ENCODE peak calls at places on chromosome 10, in ten cellular contexts. R, A, F, Q, U, H, P, B, E and K are unnamed samples.

GRCh38 chr10:113770346-113770745 is 18.9 kb downstream of the PLEKHS1 start:
- DNase-seq in R (no peak), Q (no peak), E (no peak), A (no peak), P (no peak), B (no peak), F (no peak), U (no peak), H (no peak), K (no peak)

GRCh38 chr10:78981257-78981969 is 87.4 kb upstream of the ZMIZ1 start:
- DNase-seq in Q (no peak), B (no peak), A (no peak), E (no peak), F (no peak), H (no peak), P (no peak), R (no peak), U (no peak), K (no peak)

GRCh38 chr10:24716295-24716694 is 7.4 kb downstream of the ARHGAP21 start:
- DNase-seq in B (no peak), P (no peak), U (no peak), A (no peak), E (no peak), Q (no peak), F (no peak), H (no peak), R (no peak), K (no peak)

GRCh38 chr10:99958287-99958686 is 51.5 kb downstream of the DNMBP start:
- DNase-seq in U (no peak), P (no peak), A (no peak), B (no peak), F (no peak), H (no peak), E (no peak), Q (no peak), R (no peak), K (no peak)

GRCh38 chr10:51269816-51270215 is 195.5 kb downstream of the PRKG1 start:
- DNase-seq in R (no peak), F (no peak), E (no peak), B (no peak), U (no peak), A (no peak), P (no peak), H (no peak), Q (no peak), K (no peak)

GRCh38 chr10:31299119-31299518 is 19.9 kb upstream of the ZEB1 start:
- DNase-seq in A (no peak), Q (no peak), B (no peak), H (no peak), U (no peak), R (no peak), E (no peak), P (no peak), F (no peak), K (no peak)

GRCh38 chr10:74418285-74418872 is 267.4 kb downstream of the ADK start:
- DNase-seq in E (no peak), P (no peak), B (no peak), Q (no peak), R (peak; percentile 12), A (no peak), H (no peak), U (no peak), F (no peak), K (no peak)

GRCh38 chr10:33365871-33366411 is 31.5 kb upstream of the NRP1 start:
- DNase-seq in R (no peak), Q (no peak), E (no peak), P (no peak), A (no peak), B (no peak), H (no peak), U (no peak), F (no peak), K (no peak)

GRCh38 chr10:123558651-123559050 is 107.5 kb upstream of the GPR26 start:
- DNase-seq in A (no peak), F (no peak), P (no peak), Q (no peak), U (no peak), H (no peak), E (no peak), R (no peak), B (no peak), K (peak; percentile 61)

GRCh38 chr10:14016011-14016536 is 314.6 kb downstream of the FRMD4A start:
- DNase-seq in E (no peak), F (no peak), R (no peak), U (no peak), P (no peak), B (no peak), A (no peak), H (no peak), Q (no peak), K (no peak)

GRCh38 chr10:132397036-132397541 is at the start of gene PWWP2B:
- DNase-seq in B (peak; percentile 47), Q (peak; percentile 62), P (peak; percentile 58), H (peak; percentile 87), F (peak; percentile 94), R (no peak), A (peak; percentile 32), U (peak; percentile 64), E (no peak), K (no peak)

GRCh38 chr10:43573250-43574034 is 974 bp downstream of the ZNF239 start:
- DNase-seq in U (no peak), F (no peak), R (no peak), H (no peak), P (no peak), Q (no peak), E (no peak), A (no peak), B (no peak), K (no peak)

GRCh38 chr10:125102821-125103220 is 57.5 kb downstream of the CTBP2 start:
- DNase-seq in R (no peak), P (no peak), A (no peak), Q (no peak), H (peak; percentile 43), B (no peak), U (no peak), F (peak; percentile 56), E (no peak), K (peak; percentile 32)

GRCh38 chr10:69160809-69161225 is 19.2 kb upstream of the SUPV3L1 start:
- DNase-seq in H (no peak), E (no peak), B (no peak), Q (no peak), P (no peak), R (no peak), U (no peak), A (no peak), F (no peak), K (no peak)

GRCh38 chr10:112151640-112152039 is 31.9 kb downstream of the GPAM start:
- DNase-seq in Q (no peak), B (no peak), F (no peak), P (no peak), U (no peak), A (no peak), H (no peak), E (no peak), R (no peak), K (no peak)

GRCh38 chr10:112271982-112272381 is 11.2 kb upstream of the TECTB start:
- DNase-seq in Q (no peak), A (no peak), P (no peak), U (no peak), B (no peak), E (no peak), F (no peak), H (no peak), R (no peak), K (no peak)

GRCh38 chr10:133009218-133009954 is 67.0 kb upstream of the CFAP46 start:
- DNase-seq in F (peak; percentile 90), U (no peak), E (no peak), B (no peak), P (no peak), A (no peak), R (no peak), H (peak; percentile 96), Q (no peak), K (no peak)

GRCh38 chr10:123147635-123148413 is at the start of gene HMX2:
- DNase-seq in B (no peak), P (no peak), R (no peak), E (peak; percentile 64), H (no peak), F (peak; percentile 74), U (no peak), A (no peak), Q (peak; percentile 36), K (peak; percentile 72)

GRCh38 chr10:34432589-34432988 is 382.5 kb downstream of the PARD3 start:
- DNase-seq in Q (no peak), R (no peak), P (no peak), H (no peak), B (no peak), U (no peak), F (no peak), A (no peak), E (no peak), K (no peak)

GRCh38 chr10:71312840-71313789 is 5.9 kb upstream of the SLC29A3 start:
- DNase-seq in P (no peak), R (peak; percentile 71), H (no peak), A (no peak), B (no peak), U (no peak), F (no peak), Q (no peak), E (no peak), K (no peak)